ENCODE peak calls at places on chromosomes 13 and 19, in seven cellular contexts. G is IMR-90, Y is esophagus muscularis mucosa, H is sigmoid colon, E is tibial nerve, B is lower leg skin, P is adrenal gland. X is an unnamed sample.
A peak's percentile ranks its signal among the peaks of the same experiment; 100 is the strongest.

GRCh38 chr19:39765091-39766076 is 13.3 kb upstream of the LEUTX start:
- DNase-seq in G (peak; percentile 41), Y (no peak), H (no peak), E (peak; percentile 21), B (no peak), P (peak; percentile 31), X (peak; percentile 28)

GRCh38 chr19:47671499-47671898 is 41.7 kb upstream of the EHD2 start:
- DNase-seq in G (no peak), Y (no peak), H (no peak), E (no peak), B (no peak), P (no peak), X (no peak)

GRCh38 chr19:44367024-44367423 is 10.5 kb upstream of the ZNF112 start:
- DNase-seq in G (no peak), Y (no peak), H (no peak), E (no peak), B (no peak), P (no peak), X (no peak)

GRCh38 chr19:29745253-29745652 is 30.2 kb upstream of the C19orf12 start:
- DNase-seq in G (no peak), Y (no peak), H (no peak), E (no peak), B (no peak), P (no peak), X (no peak)

GRCh38 chr19:3358919-3359849 is 7.2 kb upstream of the NFIC start:
- DNase-seq in G (peak; percentile 51), Y (no peak), H (peak; percentile 88), E (no peak), B (peak; percentile 92), P (peak; percentile 82), X (peak; percentile 78)

GRCh38 chr13:113545455-113545930 is 39.1 kb upstream of the TFDP1 start:
- DNase-seq in G (peak; percentile 47), Y (no peak), H (no peak), E (no peak), B (peak; percentile 82), P (no peak), X (peak; percentile 8)

GRCh38 chr19:46721269-46722003 is 4.5 kb upstream of the PRKD2 start:
- DNase-seq in G (no peak), Y (no peak), H (no peak), E (no peak), B (no peak), P (no peak), X (no peak)

GRCh38 chr13:42048625-42049453 is at the start of gene DGKH:
- DNase-seq in G (peak; percentile 78), Y (no peak), H (peak; percentile 92), E (peak; percentile 64), B (peak; percentile 96), P (peak; percentile 86), X (peak; percentile 90)

GRCh38 chr13:111658150-111659100 is 338.0 kb downstream of the TEX29 start:
- DNase-seq in G (no peak), Y (no peak), H (no peak), E (no peak), B (peak; percentile 76), P (no peak), X (no peak)

GRCh38 chr13:110479215-110479545 is 82.3 kb downstream of the RAB20 start:
- DNase-seq in G (no peak), Y (no peak), H (no peak), E (no peak), B (no peak), P (no peak), X (no peak)

GRCh38 chr19:29785955-29786589 is 25.7 kb upstream of the CCNE1 start:
- DNase-seq in G (no peak), Y (no peak), H (no peak), E (no peak), B (no peak), P (no peak), X (no peak)

GRCh38 chr19:41848666-41849065 is 3.8 kb downstream of the DMRTC2 start:
- DNase-seq in G (no peak), Y (no peak), H (no peak), E (no peak), B (no peak), P (no peak), X (no peak)

GRCh38 chr19:14091086-14091884 is 734 bp upstream of the SAMD1 start:
- DNase-seq in G (peak; percentile 64), Y (no peak), H (no peak), E (peak; percentile 14), B (no peak), P (peak; percentile 87), X (peak; percentile 89)

GRCh38 chr13:98476538-98476966 is 100.4 kb downstream of the STK24 start:
- DNase-seq in G (peak; percentile 92), Y (no peak), H (peak; percentile 83), E (no peak), B (peak; percentile 92), P (no peak), X (peak; percentile 74)

GRCh38 chr13:60647547-60647946 is 250.5 kb downstream of the TDRD3 start:
- DNase-seq in G (no peak), Y (no peak), H (no peak), E (no peak), B (no peak), P (no peak), X (no peak)

GRCh38 chr19:43524922-43525835 is 1.8 kb downstream of the ETHE1 start:
- DNase-seq in G (peak; percentile 32), Y (no peak), H (peak; percentile 75), E (peak; percentile 58), B (peak; percentile 94), P (peak; percentile 40), X (peak; percentile 87)

GRCh38 chr19:17766543-17767131 is 15.4 kb downstream of the FCHO1 start:
- DNase-seq in G (peak; percentile 77), Y (no peak), H (peak; percentile 81), E (peak; percentile 77), B (peak; percentile 94), P (peak; percentile 82), X (peak; percentile 94)
- H3K4me3 ChIP-seq in G (no peak overlapping the region), Y (peak overlapping the region; percentile 20), H (no peak overlapping the region), E (no peak overlapping the region), B (no peak overlapping the region), P (no peak overlapping the region), X (no peak overlapping the region)

DNA sequence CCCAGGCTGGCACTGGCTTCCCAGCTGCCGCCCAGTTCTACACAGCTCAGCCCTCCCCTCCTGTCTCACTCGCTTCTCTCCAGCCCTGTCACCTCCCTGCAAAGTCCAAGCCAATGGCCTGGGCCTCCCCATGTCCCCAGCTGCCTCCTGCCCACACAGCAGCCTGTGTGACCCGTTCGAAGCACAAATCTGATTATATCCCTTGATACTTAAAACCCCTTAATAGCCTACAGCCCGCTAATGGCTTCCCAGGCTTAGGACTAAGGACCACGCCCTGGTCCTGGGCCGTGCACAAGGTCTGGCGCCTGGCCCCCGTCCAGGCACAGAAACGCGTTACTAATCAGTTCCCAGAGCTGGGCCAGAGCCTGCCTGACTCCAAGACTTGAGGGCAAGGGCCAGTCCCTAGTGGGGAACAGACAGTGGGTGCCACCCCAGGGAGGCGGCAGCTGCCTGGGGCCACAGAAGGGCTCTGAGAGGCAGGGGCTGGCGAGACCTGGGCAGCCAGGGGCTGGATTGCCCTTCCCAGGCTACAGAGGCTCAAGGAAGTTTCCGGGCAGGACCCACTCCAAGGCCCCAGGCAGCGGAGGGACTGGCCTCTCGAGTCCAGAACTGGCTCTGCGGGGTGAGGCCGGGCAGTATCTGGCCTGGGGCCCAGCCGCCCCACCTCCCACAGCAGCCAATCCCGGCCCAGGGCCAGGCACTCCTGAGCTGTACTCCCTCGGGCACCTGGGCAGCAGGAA is 10.4 kb downstream of the XAB2 start:
- DNase-seq in G (no peak), Y (no peak), H (no peak), E (no peak), B (no peak), P (peak; percentile 74), X (peak; percentile 76)
- TF ChIP-seq POLR2A in G (no peak), Y (no peak), H (no peak), E (no peak), B (no peak), P (no peak), X (no peak)

DNA sequence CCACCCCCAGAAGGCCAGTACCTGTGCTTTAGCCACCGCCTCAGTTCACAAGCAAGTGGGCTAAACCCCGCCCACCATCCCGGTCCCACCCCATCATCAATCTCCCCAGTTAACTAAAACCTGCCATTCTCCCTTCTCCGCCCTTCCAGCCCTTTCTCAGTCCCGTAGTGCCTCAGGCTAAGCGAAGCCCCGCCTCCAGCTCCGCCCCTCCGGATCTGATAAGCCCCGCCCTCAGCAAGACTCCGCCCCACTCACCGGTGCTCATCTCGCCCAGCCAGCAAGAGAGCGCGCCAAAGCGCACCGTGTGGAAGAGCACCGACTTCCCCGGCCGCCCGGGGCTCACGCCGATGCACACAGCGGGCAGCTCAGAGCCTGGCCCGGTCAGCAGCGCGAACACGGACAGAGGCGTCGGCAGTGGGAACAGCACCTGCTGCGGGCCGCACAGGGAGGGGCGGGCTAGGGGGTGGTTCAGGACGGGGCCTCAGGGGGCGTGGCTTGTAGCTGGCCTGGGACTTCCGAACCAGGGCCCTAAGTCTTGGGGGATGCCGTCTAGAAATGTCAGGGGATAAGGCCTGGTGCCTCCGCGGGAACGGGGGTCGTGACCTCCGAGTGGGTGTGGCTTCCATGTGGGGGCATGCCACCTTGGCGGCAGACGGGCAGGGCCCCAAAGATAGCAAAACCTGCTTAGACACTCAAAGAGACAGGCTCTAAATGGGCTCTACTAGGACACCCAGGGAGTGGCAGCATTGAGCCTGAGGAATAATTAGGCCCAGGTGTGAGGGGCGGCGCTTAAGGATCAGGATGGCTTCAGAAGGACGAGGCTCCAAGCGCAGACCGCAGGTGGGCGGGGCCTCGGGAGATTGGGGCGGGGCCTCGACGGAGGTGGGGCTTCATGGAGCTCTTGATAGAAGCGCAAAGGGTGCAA is 21.4 kb downstream of the MAP4K1 start:
- DNase-seq in G (no peak), Y (no peak), H (no peak), E (no peak), B (no peak), P (peak; percentile 33), X (peak; percentile 52)
- H3K4me3 ChIP-seq in G (no peak overlapping the region), Y (peak overlapping the region; percentile 34), H (no peak overlapping the region), E (no peak overlapping the region), B (no peak overlapping the region), P (peak overlapping the region; percentile 28), X (no peak overlapping the region)

GRCh38 chr13:19596086-19596485 is 34.8 kb upstream of the TPTE2 start:
- DNase-seq in G (no peak), Y (no peak), H (no peak), E (no peak), B (peak; percentile 52), P (no peak), X (no peak)

GRCh38 chr13:19591864-19592263 is 30.5 kb upstream of the TPTE2 start:
- DNase-seq in G (no peak), Y (peak; percentile 66), H (no peak), E (no peak), B (peak; percentile 26), P (no peak), X (no peak)

GRCh38 chr13:19590423-19590822 is 29.1 kb upstream of the TPTE2 start:
- DNase-seq in G (no peak), Y (peak; percentile 34), H (no peak), E (no peak), B (no peak), P (no peak), X (no peak)

GRCh38 chr13:19589312-19589711 is 28.0 kb upstream of the TPTE2 start:
- DNase-seq in G (no peak), Y (no peak), H (no peak), E (no peak), B (peak; percentile 53), P (no peak), X (no peak)

DNA sequence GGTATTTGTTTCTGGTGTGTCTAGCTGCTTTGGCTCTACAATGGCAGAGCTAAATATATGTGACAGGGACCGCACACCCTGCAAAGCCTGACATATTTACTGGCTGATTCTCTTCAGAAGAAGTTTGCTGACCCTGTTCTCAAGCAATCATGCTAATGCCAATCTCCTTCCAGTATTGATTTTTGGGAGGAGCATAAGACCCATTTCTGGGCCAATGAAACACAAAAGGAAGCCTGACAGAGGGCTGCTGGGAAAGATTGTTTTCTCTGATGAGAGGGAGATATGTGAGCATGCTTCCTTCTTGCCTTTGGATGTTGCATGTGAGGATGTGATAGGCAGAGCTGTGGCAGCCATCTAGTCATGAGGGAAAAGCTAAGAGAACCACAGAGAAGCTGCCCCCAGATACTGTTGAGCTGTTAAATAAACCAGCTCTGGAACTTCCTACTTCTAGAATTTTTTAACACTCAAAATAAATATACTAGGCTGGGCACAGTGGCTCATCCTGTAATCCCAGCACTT is 31.4 kb upstream of the TPTE2 start:
- DNase-seq in G (no peak), Y (peak; percentile 50), H (no peak), E (no peak), B (no peak), P (no peak), X (no peak)
- TF ChIP-seq POLR2A in G (no peak), Y (no peak), H (no peak), E (no peak), B (no peak), P (no peak), X (no peak)

X was measured in transverse colon.